ENCODE peak calls at places on chromosomes 12 and 14, in five cellular contexts. One of them, this sample, is unnamed.
A peak's percentile ranks its signal among the peaks of the same experiment; 100 is the strongest.

GRCh38 chr12:54932038-54932437 is 52.5 kb downstream of the TESPA1 start:
- DNase-seq in naive thymus-derived CD8-positive, alpha-beta T cell: no peak
- DNase-seq in HEK293T: no peak
- DNase-seq in colonic mucosa: no peak
- DNase-seq in activated naive CD4-positive, alpha-beta T cell: no peak
- DNase-seq in this sample: no peak

GRCh38 chr14:92466068-92466458 is 47.5 kb upstream of the RIN3 start:
- DNase-seq in naive thymus-derived CD8-positive, alpha-beta T cell: no peak
- DNase-seq in HEK293T: no peak
- DNase-seq in colonic mucosa: no peak
- DNase-seq in activated naive CD4-positive, alpha-beta T cell: no peak
- DNase-seq in this sample: no peak

GRCh38 chr12:111256629-111257434 is 112.1 kb downstream of the PHETA1 start:
- DNase-seq in naive thymus-derived CD8-positive, alpha-beta T cell: no peak
- DNase-seq in HEK293T: no peak
- DNase-seq in colonic mucosa: no peak
- DNase-seq in activated naive CD4-positive, alpha-beta T cell: no peak
- DNase-seq in this sample: no peak

GRCh38 chr14:78029471-78030372 is 140.5 kb upstream of the NRXN3 start:
- DNase-seq in naive thymus-derived CD8-positive, alpha-beta T cell: no peak
- DNase-seq in HEK293T: no peak
- DNase-seq in colonic mucosa: no peak
- DNase-seq in activated naive CD4-positive, alpha-beta T cell: no peak
- DNase-seq in this sample: no peak

GRCh38 chr12:109286652-109287051 is 22.4 kb downstream of the FOXN4 start:
- DNase-seq in naive thymus-derived CD8-positive, alpha-beta T cell: no peak
- DNase-seq in HEK293T: no peak
- DNase-seq in colonic mucosa: no peak
- DNase-seq in activated naive CD4-positive, alpha-beta T cell: no peak
- DNase-seq in this sample: no peak

GRCh38 chr12:3491938-3492867 is 1.2 kb downstream of the PRMT8 start:
- DNase-seq in naive thymus-derived CD8-positive, alpha-beta T cell: peak; percentile 21
- DNase-seq in HEK293T: peak; percentile 83
- DNase-seq in colonic mucosa: no peak
- DNase-seq in activated naive CD4-positive, alpha-beta T cell: peak; percentile 24
- DNase-seq in this sample: no peak

GRCh38 chr14:103008768-103009342 is 48.5 kb downstream of the CDC42BPB start:
- DNase-seq in naive thymus-derived CD8-positive, alpha-beta T cell: no peak
- DNase-seq in HEK293T: no peak
- DNase-seq in colonic mucosa: no peak
- DNase-seq in activated naive CD4-positive, alpha-beta T cell: no peak
- DNase-seq in this sample: no peak

GRCh38 chr14:105528859-105529505 is 2.6 kb downstream of the TMEM121 start:
- DNase-seq in naive thymus-derived CD8-positive, alpha-beta T cell: no peak
- DNase-seq in HEK293T: no peak
- DNase-seq in colonic mucosa: no peak
- DNase-seq in activated naive CD4-positive, alpha-beta T cell: peak; percentile 34
- DNase-seq in this sample: no peak

GRCh38 chr12:82527165-82527780 is 159.4 kb upstream of the TMTC2 start:
- DNase-seq in naive thymus-derived CD8-positive, alpha-beta T cell: peak; percentile 7
- DNase-seq in HEK293T: peak; percentile 40
- DNase-seq in colonic mucosa: peak; percentile 46
- DNase-seq in activated naive CD4-positive, alpha-beta T cell: no peak
- DNase-seq in this sample: peak; percentile 48

GRCh38 chr12:31558521-31558920 is 32.4 kb downstream of the DENND5B start:
- DNase-seq in naive thymus-derived CD8-positive, alpha-beta T cell: no peak
- DNase-seq in HEK293T: no peak
- DNase-seq in colonic mucosa: no peak
- DNase-seq in activated naive CD4-positive, alpha-beta T cell: no peak
- DNase-seq in this sample: no peak

GRCh38 chr12:120739821-120740613 is 14.4 kb downstream of the ACADS start:
- DNase-seq in naive thymus-derived CD8-positive, alpha-beta T cell: no peak
- DNase-seq in HEK293T: no peak
- DNase-seq in colonic mucosa: no peak
- DNase-seq in activated naive CD4-positive, alpha-beta T cell: no peak
- DNase-seq in this sample: no peak

GRCh38 chr12:27861428-27862167 is 81.6 kb upstream of the MANSC4 start:
- DNase-seq in naive thymus-derived CD8-positive, alpha-beta T cell: no peak
- DNase-seq in HEK293T: no peak
- DNase-seq in colonic mucosa: peak; percentile 45
- DNase-seq in activated naive CD4-positive, alpha-beta T cell: no peak
- DNase-seq in this sample: no peak

GRCh38 chr12:88833641-88834116 is 253.4 kb upstream of the KITLG start:
- DNase-seq in naive thymus-derived CD8-positive, alpha-beta T cell: no peak
- DNase-seq in HEK293T: no peak
- DNase-seq in colonic mucosa: no peak
- DNase-seq in activated naive CD4-positive, alpha-beta T cell: no peak
- DNase-seq in this sample: no peak

GRCh38 chr12:68287106-68287505 is 33.7 kb upstream of the IL22 start:
- DNase-seq in naive thymus-derived CD8-positive, alpha-beta T cell: no peak
- DNase-seq in HEK293T: no peak
- DNase-seq in colonic mucosa: no peak
- DNase-seq in activated naive CD4-positive, alpha-beta T cell: no peak
- DNase-seq in this sample: no peak

GRCh38 chr12:99111600-99111999 is 466.5 kb downstream of the APAF1 start:
- DNase-seq in naive thymus-derived CD8-positive, alpha-beta T cell: no peak
- DNase-seq in HEK293T: peak; percentile 10
- DNase-seq in colonic mucosa: no peak
- DNase-seq in activated naive CD4-positive, alpha-beta T cell: no peak
- DNase-seq in this sample: no peak

GRCh38 chr14:47485421-47485820 is 190.0 kb downstream of the MDGA2 start:
- DNase-seq in naive thymus-derived CD8-positive, alpha-beta T cell: no peak
- DNase-seq in HEK293T: no peak
- DNase-seq in colonic mucosa: no peak
- DNase-seq in activated naive CD4-positive, alpha-beta T cell: no peak
- DNase-seq in this sample: no peak

GRCh38 chr12:49365542-49365941 is 1.7 kb upstream of the SPATS2 start:
- DNase-seq in naive thymus-derived CD8-positive, alpha-beta T cell: no peak
- DNase-seq in HEK293T: no peak
- DNase-seq in colonic mucosa: no peak
- DNase-seq in activated naive CD4-positive, alpha-beta T cell: no peak
- DNase-seq in this sample: no peak

GRCh38 chr12:97944576-97944975 is 482.0 kb downstream of the RMST start:
- DNase-seq in naive thymus-derived CD8-positive, alpha-beta T cell: no peak
- DNase-seq in HEK293T: no peak
- DNase-seq in colonic mucosa: no peak
- DNase-seq in activated naive CD4-positive, alpha-beta T cell: no peak
- DNase-seq in this sample: no peak

GRCh38 chr14:75996488-75996887 is 10.9 kb downstream of the IFT43 start:
- DNase-seq in naive thymus-derived CD8-positive, alpha-beta T cell: no peak
- DNase-seq in HEK293T: no peak
- DNase-seq in colonic mucosa: no peak
- DNase-seq in activated naive CD4-positive, alpha-beta T cell: no peak
- DNase-seq in this sample: no peak

GRCh38 chr12:123089631-123090353 is 61.1 kb downstream of the PITPNM2 start:
- DNase-seq in naive thymus-derived CD8-positive, alpha-beta T cell: no peak
- DNase-seq in HEK293T: no peak
- DNase-seq in colonic mucosa: no peak
- DNase-seq in activated naive CD4-positive, alpha-beta T cell: no peak
- DNase-seq in this sample: peak; percentile 37

GRCh38 chr12:79155703-79156102 is 291.1 kb downstream of the SYT1 start:
- DNase-seq in naive thymus-derived CD8-positive, alpha-beta T cell: no peak
- DNase-seq in HEK293T: no peak
- DNase-seq in colonic mucosa: no peak
- DNase-seq in activated naive CD4-positive, alpha-beta T cell: no peak
- DNase-seq in this sample: no peak

GRCh38 chr12:10673660-10674384 is at the start of gene STYK1:
- DNase-seq in naive thymus-derived CD8-positive, alpha-beta T cell: peak; percentile 84
- DNase-seq in HEK293T: peak; percentile 78
- DNase-seq in colonic mucosa: peak; percentile 90
- DNase-seq in activated naive CD4-positive, alpha-beta T cell: peak; percentile 25
- DNase-seq in this sample: peak; percentile 87

GRCh38 chr12:64181504-64182291 is 40.4 kb downstream of the KICS2 start:
- DNase-seq in naive thymus-derived CD8-positive, alpha-beta T cell: no peak
- DNase-seq in HEK293T: peak; percentile 57
- DNase-seq in colonic mucosa: peak; percentile 50
- DNase-seq in activated naive CD4-positive, alpha-beta T cell: no peak
- DNase-seq in this sample: peak; percentile 66

GRCh38 chr14:90580381-90581335 is 183.8 kb downstream of the CALM1 start:
- DNase-seq in naive thymus-derived CD8-positive, alpha-beta T cell: no peak
- DNase-seq in HEK293T: no peak
- DNase-seq in colonic mucosa: no peak
- DNase-seq in activated naive CD4-positive, alpha-beta T cell: no peak
- DNase-seq in this sample: peak; percentile 7

GRCh38 chr12:123598522-123598921 is 3.4 kb upstream of the DDX55 start:
- DNase-seq in naive thymus-derived CD8-positive, alpha-beta T cell: no peak
- DNase-seq in HEK293T: no peak
- DNase-seq in colonic mucosa: no peak
- DNase-seq in activated naive CD4-positive, alpha-beta T cell: no peak
- DNase-seq in this sample: no peak

GRCh38 chr12:116261525-116262100 is 15.9 kb downstream of the MED13L start:
- DNase-seq in naive thymus-derived CD8-positive, alpha-beta T cell: no peak
- DNase-seq in HEK293T: no peak
- DNase-seq in colonic mucosa: no peak
- DNase-seq in activated naive CD4-positive, alpha-beta T cell: no peak
- DNase-seq in this sample: no peak

GRCh38 chr14:55512421-55512820 is 67.6 kb upstream of the KTN1 start:
- DNase-seq in naive thymus-derived CD8-positive, alpha-beta T cell: no peak
- DNase-seq in HEK293T: no peak
- DNase-seq in colonic mucosa: no peak
- DNase-seq in activated naive CD4-positive, alpha-beta T cell: no peak
- DNase-seq in this sample: no peak

GRCh38 chr12:131507094-131507493 is 203.8 kb upstream of the SFSWAP start:
- DNase-seq in naive thymus-derived CD8-positive, alpha-beta T cell: no peak
- DNase-seq in HEK293T: no peak
- DNase-seq in colonic mucosa: no peak
- DNase-seq in activated naive CD4-positive, alpha-beta T cell: no peak
- DNase-seq in this sample: no peak

GRCh38 chr14:79306546-79306945 is 904.8 kb downstream of the DIO2 start:
- DNase-seq in naive thymus-derived CD8-positive, alpha-beta T cell: no peak
- DNase-seq in HEK293T: no peak
- DNase-seq in colonic mucosa: no peak
- DNase-seq in activated naive CD4-positive, alpha-beta T cell: no peak
- DNase-seq in this sample: no peak

GRCh38 chr12:92020983-92021664 is 124.5 kb downstream of the BTG1 start:
- DNase-seq in naive thymus-derived CD8-positive, alpha-beta T cell: no peak
- DNase-seq in HEK293T: no peak
- DNase-seq in colonic mucosa: no peak
- DNase-seq in activated naive CD4-positive, alpha-beta T cell: no peak
- DNase-seq in this sample: no peak

GRCh38 chr14:57066887-57067513 is 201.7 kb downstream of the EXOC5 start:
- DNase-seq in naive thymus-derived CD8-positive, alpha-beta T cell: no peak
- DNase-seq in HEK293T: peak; percentile 62
- DNase-seq in colonic mucosa: peak; percentile 33
- DNase-seq in activated naive CD4-positive, alpha-beta T cell: no peak
- DNase-seq in this sample: peak; percentile 42

GRCh38 chr14:67137744-67138371 is 51.4 kb upstream of the GARIN2 start:
- DNase-seq in naive thymus-derived CD8-positive, alpha-beta T cell: no peak
- DNase-seq in HEK293T: no peak
- DNase-seq in colonic mucosa: no peak
- DNase-seq in activated naive CD4-positive, alpha-beta T cell: no peak
- DNase-seq in this sample: no peak

GRCh38 chr12:62319058-62319457 is 58.9 kb downstream of the USP15 start:
- DNase-seq in naive thymus-derived CD8-positive, alpha-beta T cell: no peak
- DNase-seq in HEK293T: no peak
- DNase-seq in colonic mucosa: no peak
- DNase-seq in activated naive CD4-positive, alpha-beta T cell: no peak
- DNase-seq in this sample: no peak

GRCh38 chr12:108613548-108613947 is 15.7 kb upstream of the TMEM119 start:
- DNase-seq in naive thymus-derived CD8-positive, alpha-beta T cell: no peak
- DNase-seq in HEK293T: no peak
- DNase-seq in colonic mucosa: no peak
- DNase-seq in activated naive CD4-positive, alpha-beta T cell: no peak
- DNase-seq in this sample: no peak

GRCh38 chr12:114711689-114712152 is 27.7 kb upstream of the TBX3 start:
- DNase-seq in naive thymus-derived CD8-positive, alpha-beta T cell: no peak
- DNase-seq in HEK293T: no peak
- DNase-seq in colonic mucosa: no peak
- DNase-seq in activated naive CD4-positive, alpha-beta T cell: no peak
- DNase-seq in this sample: no peak

This sample was measured in small intestine.